ENCODE peak calls at places on chromosomes 12 and 14, in nine cellular contexts. V is natural killer cell; Z is activated T-helper 1 cell treated with anti-CD3 and anti-CD28 coated beads, Interleukin-12 subunit alpha, Interleukin-12 subunit beta, Interleukin-2, Interleukin-4 antibody, amounts not matched to agents 30 ng/mL and 10 ng/mL and 1 ng/mL, durations not matched to agents 14 hours and 24 hours and 36 hours; Q is aorta; A is kidney glomerular epithelial cell; O is mucosa of gallbladder; G is cardiac fibroblast; S is activated CD4-positive, alpha-beta T cell treated with anti-CD3 and anti-CD28 coated beads, Interleukin-2, amount 50 U/mL, for 48 hours; X is stimulated activated effector memory CD8-positive, alpha-beta T cell treated with anti-CD3 and anti-CD28 coated beads, Interleukin-12 subunit alpha, Interleukin-12 subunit beta, amount 100 ng/mL, for 72 hours. K is an unnamed sample.

GRCh38 chr14:22179190-22179589 is 409.8 kb downstream of the DAD1 start:
- DNase-seq in V (no peak), Z (no peak), Q (no peak), A (peak; percentile 5), O (no peak), G (no peak), S (no peak), X (no peak), K (no peak)

GRCh38 chr12:90111646-90112565 is 403.3 kb upstream of the ATP2B1 start:
- DNase-seq in V (no peak), Z (no peak), Q (no peak), A (no peak), O (no peak), G (no peak), S (no peak), X (no peak), K (no peak)

GRCh38 chr12:66279127-66279712 is 23.1 kb upstream of the HELB start:
- DNase-seq in V (no peak), Z (peak; percentile 22), Q (no peak), A (no peak), O (no peak), G (peak; percentile 54), S (peak; percentile 41), X (no peak), K (peak; percentile 58)

GRCh38 chr12:89258240-89258969 is 93.9 kb downstream of the DUSP6 start:
- DNase-seq in V (no peak), Z (no peak), Q (no peak), A (no peak), O (no peak), G (no peak), S (no peak), X (no peak), K (no peak)

GRCh38 chr12:570237-570925 is 92.9 kb downstream of the NINJ2 start:
- DNase-seq in V (no peak), Z (no peak), Q (peak; percentile 91), A (peak; percentile 61), O (peak; percentile 78), G (peak; percentile 88), S (no peak), X (no peak), K (no peak)

GRCh38 chr12:132873724-132874123 is 13.7 kb downstream of the CHFR start:
- DNase-seq in V (no peak), Z (no peak), Q (no peak), A (no peak), O (no peak), G (no peak), S (no peak), X (no peak), K (no peak)

GRCh38 chr12:75939016-75939642 is 92.4 kb downstream of the PHLDA1 start:
- DNase-seq in V (no peak), Z (no peak), Q (no peak), A (no peak), O (no peak), G (no peak), S (no peak), X (no peak), K (no peak)

GRCh38 chr12:13592063-13592942 is 389.1 kb downstream of the GRIN2B start:
- DNase-seq in V (no peak), Z (no peak), Q (no peak), A (no peak), O (no peak), G (no peak), S (no peak), X (no peak), K (no peak)

GRCh38 chr12:2154050-2154449 is 101.3 kb downstream of the CACNA1C start:
- DNase-seq in V (no peak), Z (no peak), Q (no peak), A (no peak), O (no peak), G (peak; percentile 66), S (no peak), X (no peak), K (no peak)

GRCh38 chr14:26863736-26864135 is 265.9 kb upstream of the NOVA1 start:
- DNase-seq in V (no peak), Z (no peak), Q (no peak), A (peak; percentile 38), O (no peak), G (peak; percentile 46), S (no peak), X (no peak), K (no peak)

GRCh38 chr14:60349663-60350365 is 100.8 kb downstream of the PPM1A start:
- DNase-seq in V (no peak), Z (no peak), Q (no peak), A (peak; percentile 37), O (peak; percentile 25), G (peak; percentile 67), S (peak; percentile 30), X (no peak), K (no peak)

GRCh38 chr12:32163596-32163995 is 56.9 kb downstream of the BICD1 start:
- DNase-seq in V (no peak), Z (no peak), Q (no peak), A (no peak), O (no peak), G (no peak), S (no peak), X (no peak), K (no peak)

GRCh38 chr14:79016828-79017505 is 846.8 kb downstream of the NRXN3 start:
- DNase-seq in V (no peak), Z (no peak), Q (no peak), A (peak; percentile 71), O (no peak), G (peak; percentile 63), S (no peak), X (no peak), K (no peak)

GRCh38 chr14:23364164-23364571 is 804 bp downstream of the EFS start:
- DNase-seq in V (no peak), Z (no peak), Q (no peak), A (no peak), O (no peak), G (no peak), S (no peak), X (no peak), K (no peak)

K was measured in activated CD4-positive, alpha-beta memory T cell treated with anti-CD3 and anti-CD28 coated beads, Interleukin-2, amount 10 ng/mL, durations not matched to agents 7 days and 5 days.